ENCODE peak calls at places on chromosomes 16 and 17, in eight cellular contexts. M is uterus; K is right lobe of liver; D is CD8-positive, alpha-beta memory T cell; T is left lung; O is cardiac muscle cell; L is osteoblast; H is endothelial cell of umbilical vein. F is an unnamed sample. For H3K36me3, the result is how much of the 10 kb centered on the place peaks cover.

GRCh38 chr17:81221371-81221841 is 1.4 kb downstream of the CEP131 start:
- DNase-seq in M (no peak), K (no peak), D (no peak), T (no peak), O (no peak), L (peak), H (no peak), F (no peak)

GRCh38 chr17:71600137-71600789 is 520.6 kb upstream of the SOX9 start:
- DNase-seq in M (no peak), K (no peak), D (no peak), T (no peak), O (no peak), L (peak), H (no peak), F (no peak)

GRCh38 chr17:41322264-41322902 is 6.9 kb upstream of the KRTAP17-1 start:
- DNase-seq in M (no peak), K (no peak), D (no peak), T (no peak), O (peak), L (peak), H (peak), F (no peak)

GRCh38 chr16:67246081-67246944 is 968 bp downstream of the FHOD1 start:
- DNase-seq in M (peak), K (peak), D (peak), T (peak), O (peak), L (peak), H (peak), F (peak)

GRCh38 chr16:89314357-89314756 is 96.9 kb downstream of the ZNF778 start:
- DNase-seq in M (no peak), K (no peak), D (peak), T (no peak), O (no peak), L (peak), H (no peak), F (no peak)

GRCh38 chr17:64920026-64920418 is 744 bp upstream of the LRRC37A3 start:
- DNase-seq in M (no peak), K (no peak), D (no peak), T (no peak), O (no peak), L (no peak), H (no peak), F (no peak)

GRCh38 chr16:23514381-23515152 is 4.3 kb upstream of the GGA2 start:
- DNase-seq in M (no peak), K (no peak), D (no peak), T (no peak), O (no peak), L (peak), H (no peak), F (no peak)

GRCh38 chr16:49150341-49150740 is 131.3 kb downstream of the CBLN1 start:
- DNase-seq in M (no peak), K (no peak), D (no peak), T (no peak), O (no peak), L (no peak), H (no peak), F (no peak)

GRCh38 chr17:81414751-81415516 is 19.7 kb downstream of the BAHCC1 start:
- DNase-seq in M (no peak), K (no peak), D (no peak), T (no peak), O (no peak), L (no peak), H (no peak), F (no peak)

GRCh38 chr17:58414596-58414997 is 2.7 kb downstream of the RNF43 start:
- DNase-seq in M (no peak), K (no peak), D (no peak), T (no peak), O (no peak), L (no peak), H (no peak), F (no peak)

GRCh38 chr17:58413684-58414083 is 3.6 kb downstream of the RNF43 start:
- DNase-seq in M (no peak), K (no peak), D (no peak), T (no peak), O (no peak), L (no peak), H (no peak), F (no peak)

GRCh38 chr17:58412064-58412703 is 5.2 kb downstream of the RNF43 start:
- DNase-seq in M (no peak), K (no peak), D (no peak), T (no peak), O (no peak), L (no peak), H (no peak), F (no peak)

GRCh38 chr17:58411408-58411894 is 5.9 kb downstream of the RNF43 start:
- DNase-seq in M (no peak), K (no peak), D (no peak), T (no peak), O (no peak), L (no peak), H (no peak), F (no peak)

GRCh38 chr17:58412910-58413630 is 4.3 kb downstream of the RNF43 start:
- DNase-seq in M (no peak), K (no peak), D (no peak), T (no peak), O (no peak), L (no peak), H (no peak), F (no peak)
- H3K4me3 ChIP-seq in M (no peak), K (peak), D (no peak), T (peak), O (peak), L (no peak), H (no peak), F (no peak)

GRCh38 chr17:45106101-45106500 is 26.2 kb downstream of the PLCD3 start:
- DNase-seq in M (no peak), K (no peak), D (no peak), T (no peak), O (no peak), L (peak), H (no peak), F (no peak)
- H3K36me3 ChIP-seq in M (under half), K (half or more), D (under half), T (under half), O (under half), L (half or more), H (under half), F (half or more)

GRCh38 chr16:3152273-3153076 is 17.6 kb downstream of the ZNF213 start:
- DNase-seq in M (peak), K (peak), D (peak), T (peak), O (peak), L (peak), H (peak), F (peak)
- H3K4me3 ChIP-seq in M (peak), K (peak), D (peak), T (peak), O (peak), L (peak), H (peak), F (peak)

GRCh38 chr16:69324013-69324531 is 6.3 kb downstream of the PDF start:
- DNase-seq in M (peak), K (peak), D (no peak), T (peak), O (no peak), L (peak), H (no peak), F (no peak)
- H3K36me3 ChIP-seq in M (under half), K (half or more), D (under half), T (under half), O (half or more), L (half or more), H (under half), F (half or more)

GRCh38 chr16:30472328-30472942 is at the start of gene ITGAL:
- DNase-seq in M (no peak), K (peak), D (peak), T (peak), O (no peak), L (no peak), H (no peak), F (peak)

GRCh38 chr16:30470632-30471007 is 1.9 kb upstream of the ITGAL start:
- DNase-seq in M (no peak), K (no peak), D (no peak), T (no peak), O (no peak), L (no peak), H (no peak), F (no peak)

GRCh38 chr16:30473231-30474061 is 904 bp downstream of the ITGAL start:
- DNase-seq in M (no peak), K (no peak), D (peak), T (peak), O (no peak), L (no peak), H (no peak), F (peak)

GRCh38 chr16:30474062-30474452 is 1.5 kb downstream of the ITGAL start:
- DNase-seq in M (no peak), K (no peak), D (no peak), T (no peak), O (no peak), L (no peak), H (no peak), F (no peak)

GRCh38 chr16:30470170-30470512 is 2.4 kb upstream of the ITGAL start:
- DNase-seq in M (no peak), K (no peak), D (no peak), T (no peak), O (no peak), L (no peak), H (no peak), F (no peak)
- H3K4me3 ChIP-seq in M (no peak), K (no peak), D (no peak), T (no peak), O (no peak), L (no peak), H (no peak), F (no peak)

GRCh38 chr17:67753026-67753425 is 35.3 kb downstream of the NOL11 start:
- DNase-seq in M (no peak), K (no peak), D (no peak), T (no peak), O (no peak), L (no peak), H (no peak), F (no peak)

GRCh38 chr17:67754001-67754400 is 36.3 kb downstream of the NOL11 start:
- DNase-seq in M (no peak), K (no peak), D (no peak), T (no peak), O (no peak), L (no peak), H (no peak), F (no peak)

GRCh38 chr17:67746704-67747571 is 29.2 kb downstream of the NOL11 start:
- DNase-seq in M (no peak), K (no peak), D (no peak), T (no peak), O (no peak), L (no peak), H (peak), F (no peak)

GRCh38 chr17:67751101-67752074 is 33.7 kb downstream of the NOL11 start:
- DNase-seq in M (no peak), K (no peak), D (no peak), T (peak), O (no peak), L (no peak), H (no peak), F (no peak)

DNA sequence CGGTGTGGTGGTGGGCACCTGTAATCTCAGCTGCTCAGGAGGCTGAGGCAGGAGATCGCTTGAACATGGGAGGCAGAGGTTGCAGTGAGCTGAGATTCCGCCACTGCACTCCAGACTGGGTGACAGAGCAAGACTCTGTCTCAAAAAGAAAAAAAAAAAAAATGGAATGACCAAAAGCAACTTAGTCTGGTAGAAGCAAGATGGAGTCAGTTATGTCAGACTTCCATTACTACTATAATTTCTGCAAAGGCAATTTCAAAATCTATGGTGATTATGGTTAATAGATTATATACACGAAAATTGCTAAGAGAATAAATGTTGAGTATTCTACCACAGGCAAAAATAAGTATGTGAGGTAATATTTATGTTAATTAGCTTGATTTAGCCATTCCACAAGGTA is 32.3 kb downstream of the NOL11 start:
- DNase-seq in M (no peak), K (no peak), D (no peak), T (no peak), O (no peak), L (no peak), H (no peak), F (no peak)
- H3K36me3 ChIP-seq in M (under half), K (under half), D (under half), T (under half), O (under half), L (under half), H (under half), F (under half)